ENCODE peak calls at places on chromosomes 6 and 20, in six cellular contexts. One of them, this sample, is unnamed.

GRCh38 chr6:38302081-38302480 is 337.6 kb downstream of the BTBD9 start:
- DNase-seq in fibroblast of pulmonary artery: no peak
- DNase-seq in fibroblast of lung: peak
- DNase-seq in AG04450: no peak
- DNase-seq in CD4-positive, alpha-beta T cell: no peak
- DNase-seq in astrocyte of the spinal cord: no peak
- DNase-seq in this sample: no peak

GRCh38 chr6:126682440-126682839 is 342.5 kb downstream of the CENPW start:
- DNase-seq in fibroblast of pulmonary artery: peak
- DNase-seq in fibroblast of lung: no peak
- DNase-seq in AG04450: no peak
- DNase-seq in CD4-positive, alpha-beta T cell: no peak
- DNase-seq in astrocyte of the spinal cord: no peak
- DNase-seq in this sample: no peak

GRCh38 chr6:40369891-40370290 is 217.3 kb downstream of the LRFN2 start:
- DNase-seq in fibroblast of pulmonary artery: no peak
- DNase-seq in fibroblast of lung: no peak
- DNase-seq in AG04450: no peak
- DNase-seq in CD4-positive, alpha-beta T cell: no peak
- DNase-seq in astrocyte of the spinal cord: no peak
- DNase-seq in this sample: no peak

GRCh38 chr20:36421641-36422040 is 115.5 kb downstream of the DLGAP4 start:
- DNase-seq in fibroblast of pulmonary artery: no peak
- DNase-seq in fibroblast of lung: no peak
- DNase-seq in AG04450: no peak
- DNase-seq in CD4-positive, alpha-beta T cell: no peak
- DNase-seq in astrocyte of the spinal cord: no peak
- DNase-seq in this sample: no peak

GRCh38 chr6:32826996-32827395 is 10.2 kb upstream of the HLA-DOB start:
- DNase-seq in fibroblast of pulmonary artery: no peak
- DNase-seq in fibroblast of lung: no peak
- DNase-seq in AG04450: no peak
- DNase-seq in CD4-positive, alpha-beta T cell: no peak
- DNase-seq in astrocyte of the spinal cord: no peak
- DNase-seq in this sample: no peak

GRCh38 chr6:101226677-101227135 is 166.8 kb upstream of the GRIK2 start:
- DNase-seq in fibroblast of pulmonary artery: peak
- DNase-seq in fibroblast of lung: peak
- DNase-seq in AG04450: no peak
- DNase-seq in CD4-positive, alpha-beta T cell: no peak
- DNase-seq in astrocyte of the spinal cord: peak
- DNase-seq in this sample: peak

GRCh38 chr20:8535403-8536003 is 403.4 kb downstream of the PLCB1 start:
- DNase-seq in fibroblast of pulmonary artery: peak
- DNase-seq in fibroblast of lung: no peak
- DNase-seq in AG04450: no peak
- DNase-seq in CD4-positive, alpha-beta T cell: no peak
- DNase-seq in astrocyte of the spinal cord: no peak
- DNase-seq in this sample: no peak

GRCh38 chr6:41504526-41505021 is 41.6 kb upstream of the FOXP4 start:
- DNase-seq in fibroblast of pulmonary artery: peak
- DNase-seq in fibroblast of lung: peak
- DNase-seq in AG04450: no peak
- DNase-seq in CD4-positive, alpha-beta T cell: no peak
- DNase-seq in astrocyte of the spinal cord: peak
- DNase-seq in this sample: no peak

GRCh38 chr6:163688971-163689370 is 274.5 kb downstream of the QKI start:
- DNase-seq in fibroblast of pulmonary artery: no peak
- DNase-seq in fibroblast of lung: peak
- DNase-seq in AG04450: no peak
- DNase-seq in CD4-positive, alpha-beta T cell: no peak
- DNase-seq in astrocyte of the spinal cord: peak
- DNase-seq in this sample: no peak

GRCh38 chr20:58696411-58696961 is 3.9 kb downstream of the NPEPL1 start:
- DNase-seq in fibroblast of pulmonary artery: no peak
- DNase-seq in fibroblast of lung: no peak
- DNase-seq in AG04450: no peak
- DNase-seq in CD4-positive, alpha-beta T cell: no peak
- DNase-seq in astrocyte of the spinal cord: no peak
- DNase-seq in this sample: no peak

GRCh38 chr6:132919476-132919875 is 105.1 kb downstream of the RPS12 start:
- DNase-seq in fibroblast of pulmonary artery: peak
- DNase-seq in fibroblast of lung: peak
- DNase-seq in AG04450: peak
- DNase-seq in CD4-positive, alpha-beta T cell: no peak
- DNase-seq in astrocyte of the spinal cord: peak
- DNase-seq in this sample: peak

GRCh38 chr20:37500311-37500710 is 20.7 kb upstream of the NNAT start:
- DNase-seq in fibroblast of pulmonary artery: no peak
- DNase-seq in fibroblast of lung: no peak
- DNase-seq in AG04450: no peak
- DNase-seq in CD4-positive, alpha-beta T cell: no peak
- DNase-seq in astrocyte of the spinal cord: no peak
- DNase-seq in this sample: no peak

GRCh38 chr6:65531545-65531944 is 175.5 kb downstream of the EYS start:
- DNase-seq in fibroblast of pulmonary artery: no peak
- DNase-seq in fibroblast of lung: no peak
- DNase-seq in AG04450: no peak
- DNase-seq in CD4-positive, alpha-beta T cell: no peak
- DNase-seq in astrocyte of the spinal cord: no peak
- DNase-seq in this sample: no peak

GRCh38 chr6:11163932-11164331 is 52.4 kb upstream of the ERVFRD-1 start:
- DNase-seq in fibroblast of pulmonary artery: no peak
- DNase-seq in fibroblast of lung: no peak
- DNase-seq in AG04450: no peak
- DNase-seq in CD4-positive, alpha-beta T cell: no peak
- DNase-seq in astrocyte of the spinal cord: no peak
- DNase-seq in this sample: no peak

GRCh38 chr6:84560431-84561375 is 203.7 kb downstream of the TBX18 start:
- DNase-seq in fibroblast of pulmonary artery: no peak
- DNase-seq in fibroblast of lung: no peak
- DNase-seq in AG04450: no peak
- DNase-seq in CD4-positive, alpha-beta T cell: no peak
- DNase-seq in astrocyte of the spinal cord: no peak
- DNase-seq in this sample: no peak

GRCh38 chr20:31820228-31820627 is 1.1 kb downstream of the MYLK2 start:
- DNase-seq in fibroblast of pulmonary artery: no peak
- DNase-seq in fibroblast of lung: no peak
- DNase-seq in AG04450: no peak
- DNase-seq in CD4-positive, alpha-beta T cell: no peak
- DNase-seq in astrocyte of the spinal cord: no peak
- DNase-seq in this sample: no peak

GRCh38 chr6:7919871-7920270 is 9.3 kb upstream of the TXNDC5 start:
- DNase-seq in fibroblast of pulmonary artery: peak
- DNase-seq in fibroblast of lung: peak
- DNase-seq in AG04450: no peak
- DNase-seq in CD4-positive, alpha-beta T cell: no peak
- DNase-seq in astrocyte of the spinal cord: peak
- DNase-seq in this sample: no peak

GRCh38 chr6:91081452-91082067 is 494.7 kb upstream of the MAP3K7 start:
- DNase-seq in fibroblast of pulmonary artery: peak
- DNase-seq in fibroblast of lung: peak
- DNase-seq in AG04450: peak
- DNase-seq in CD4-positive, alpha-beta T cell: no peak
- DNase-seq in astrocyte of the spinal cord: peak
- DNase-seq in this sample: peak
- TF ChIP-seq CTCF in fibroblast of pulmonary artery: peak
- TF ChIP-seq CTCF in fibroblast of lung: peak
- TF ChIP-seq CTCF in AG04450: peak
- TF ChIP-seq CTCF in CD4-positive, alpha-beta T cell: peak
- TF ChIP-seq CTCF in astrocyte of the spinal cord: peak
- TF ChIP-seq CTCF in this sample: peak

DNA sequence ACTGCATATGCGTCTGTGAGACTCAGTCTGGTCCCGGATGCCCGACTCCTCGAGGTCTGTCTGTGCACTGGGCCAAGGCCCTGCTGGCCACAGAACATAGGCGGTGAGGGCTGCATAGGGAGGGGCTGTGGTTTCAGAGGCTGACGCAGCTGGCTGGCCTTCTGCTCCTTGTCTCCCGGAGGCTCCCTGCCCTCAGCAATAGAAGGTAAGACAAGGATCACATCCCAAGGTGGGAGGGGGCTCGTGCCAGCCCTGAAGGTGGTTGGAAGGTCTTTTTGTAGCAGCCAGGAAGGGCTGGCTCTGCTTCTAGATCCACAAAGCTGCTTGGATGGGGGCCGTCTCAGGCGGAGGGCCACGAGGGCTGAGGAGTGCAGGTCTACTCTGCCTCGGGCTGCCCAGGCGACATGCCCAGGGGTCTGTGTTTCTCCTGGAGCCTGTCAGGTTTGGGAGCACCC is 239.8 kb upstream of the SULF2 start:
- DNase-seq in fibroblast of pulmonary artery: peak
- DNase-seq in fibroblast of lung: peak
- DNase-seq in AG04450: no peak
- DNase-seq in CD4-positive, alpha-beta T cell: no peak
- DNase-seq in astrocyte of the spinal cord: peak
- DNase-seq in this sample: no peak
- TF ChIP-seq CTCF in fibroblast of pulmonary artery: no peak
- TF ChIP-seq CTCF in fibroblast of lung: no peak
- TF ChIP-seq CTCF in AG04450: no peak
- TF ChIP-seq CTCF in CD4-positive, alpha-beta T cell: no peak
- TF ChIP-seq CTCF in astrocyte of the spinal cord: no peak
- TF ChIP-seq CTCF in this sample: no peak

DNA sequence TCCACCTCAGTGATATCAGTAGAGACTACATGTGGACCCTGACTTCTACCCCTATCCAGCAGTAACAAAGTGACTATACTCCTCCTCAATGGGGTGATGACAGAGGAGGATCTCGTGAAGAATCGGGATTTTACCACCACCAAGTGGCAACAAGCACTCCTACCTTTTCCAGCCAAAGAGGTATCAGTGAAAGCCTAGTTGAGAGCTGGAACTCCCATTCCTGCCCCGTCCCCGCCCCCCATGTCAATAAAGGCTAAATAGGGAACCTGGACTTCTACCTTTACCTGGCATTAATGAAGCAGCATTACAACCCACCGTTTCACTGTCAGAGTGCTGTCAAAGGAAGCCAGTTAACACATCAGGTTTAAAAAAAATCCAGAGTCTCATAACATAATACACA is 45.3 kb downstream of the RNF24 start:
- DNase-seq in fibroblast of pulmonary artery: no peak
- DNase-seq in fibroblast of lung: no peak
- DNase-seq in AG04450: no peak
- DNase-seq in CD4-positive, alpha-beta T cell: no peak
- DNase-seq in astrocyte of the spinal cord: no peak
- DNase-seq in this sample: no peak
- TF ChIP-seq CTCF in fibroblast of pulmonary artery: no peak
- TF ChIP-seq CTCF in fibroblast of lung: no peak
- TF ChIP-seq CTCF in AG04450: no peak
- TF ChIP-seq CTCF in CD4-positive, alpha-beta T cell: no peak
- TF ChIP-seq CTCF in astrocyte of the spinal cord: no peak
- TF ChIP-seq CTCF in this sample: no peak

DNA sequence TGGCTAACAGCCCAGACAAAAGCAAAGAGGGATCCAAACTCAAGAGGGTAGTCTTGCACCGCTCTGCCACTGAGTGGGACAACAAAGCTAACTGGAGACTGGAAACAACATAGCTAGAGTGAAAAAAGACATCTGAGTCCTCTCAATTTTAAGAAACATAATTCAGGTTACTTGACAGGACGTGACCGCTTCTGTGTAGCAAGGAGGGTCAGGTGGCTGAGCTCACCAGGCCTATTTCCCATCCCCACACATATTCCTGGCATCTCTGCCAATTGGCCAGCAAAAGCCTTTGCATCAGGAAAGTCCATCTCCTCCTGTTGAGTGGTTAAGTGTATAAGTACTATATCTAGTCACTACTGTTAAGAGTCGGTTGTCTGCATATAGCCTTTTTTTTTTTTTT is 25.3 kb upstream of the TBC1D20 start:
- DNase-seq in fibroblast of pulmonary artery: no peak
- DNase-seq in fibroblast of lung: no peak
- DNase-seq in AG04450: no peak
- DNase-seq in CD4-positive, alpha-beta T cell: no peak
- DNase-seq in astrocyte of the spinal cord: no peak
- DNase-seq in this sample: no peak
- TF ChIP-seq CTCF in fibroblast of pulmonary artery: no peak
- TF ChIP-seq CTCF in fibroblast of lung: no peak
- TF ChIP-seq CTCF in AG04450: no peak
- TF ChIP-seq CTCF in CD4-positive, alpha-beta T cell: no peak
- TF ChIP-seq CTCF in astrocyte of the spinal cord: no peak
- TF ChIP-seq CTCF in this sample: no peak

DNA sequence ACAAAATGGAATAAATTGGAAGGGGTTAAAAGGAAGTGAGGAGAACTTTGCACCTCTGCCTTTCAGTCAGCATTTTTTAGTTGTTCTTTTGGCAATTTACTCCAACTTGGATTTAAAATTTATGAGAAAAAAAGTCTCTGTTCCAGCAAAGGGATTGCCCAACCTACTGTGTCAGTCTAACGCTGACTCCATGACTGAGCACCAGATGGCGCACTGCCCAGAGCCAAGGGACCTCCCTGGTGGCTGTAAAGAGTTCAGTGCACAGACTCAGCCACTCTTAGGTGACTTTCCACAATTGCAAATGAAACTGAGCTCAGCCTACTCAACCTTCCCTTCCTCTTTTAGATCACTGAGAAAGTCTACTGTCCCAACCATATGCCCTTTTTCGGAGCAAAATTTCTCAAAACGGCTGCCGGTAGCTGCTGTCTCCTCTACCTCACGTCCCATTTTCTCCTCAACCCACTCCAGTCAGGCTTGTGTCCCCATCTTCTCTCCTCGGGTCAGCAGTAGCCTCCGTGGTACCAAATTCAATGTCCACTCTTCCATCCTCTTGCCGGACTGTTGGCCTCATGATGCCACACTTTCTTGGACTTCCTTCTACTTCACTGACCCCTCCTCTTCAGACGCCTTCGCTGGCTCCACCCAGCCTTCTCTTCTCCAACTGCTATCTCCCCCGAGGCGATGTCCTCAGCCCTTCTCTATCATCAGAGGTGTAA is 38.7 kb downstream of the GSTA2 start:
- DNase-seq in fibroblast of pulmonary artery: peak
- DNase-seq in fibroblast of lung: peak
- DNase-seq in AG04450: no peak
- DNase-seq in CD4-positive, alpha-beta T cell: peak
- DNase-seq in astrocyte of the spinal cord: peak
- DNase-seq in this sample: peak
- TF ChIP-seq CTCF in fibroblast of pulmonary artery: peak
- TF ChIP-seq CTCF in fibroblast of lung: peak
- TF ChIP-seq CTCF in AG04450: peak
- TF ChIP-seq CTCF in CD4-positive, alpha-beta T cell: peak
- TF ChIP-seq CTCF in astrocyte of the spinal cord: peak
- TF ChIP-seq CTCF in this sample: peak

GRCh38 chr6:166627039-166627874 is at the start of gene RPS6KA2:
- DNase-seq in fibroblast of pulmonary artery: peak
- DNase-seq in fibroblast of lung: peak
- DNase-seq in AG04450: peak
- DNase-seq in CD4-positive, alpha-beta T cell: peak
- DNase-seq in astrocyte of the spinal cord: peak
- DNase-seq in this sample: peak
- TF ChIP-seq CTCF in fibroblast of pulmonary artery: no peak
- TF ChIP-seq CTCF in fibroblast of lung: no peak
- TF ChIP-seq CTCF in AG04450: no peak
- TF ChIP-seq CTCF in CD4-positive, alpha-beta T cell: no peak
- TF ChIP-seq CTCF in astrocyte of the spinal cord: no peak
- TF ChIP-seq CTCF in this sample: peak